ENCODE peak calls at places on chromosomes 3 and 15, in seven cellular contexts. R is GM23338; Y is uterus; H is HCT116; U is caudate nucleus; F is IMR-90; Q is CD4-positive, alpha-beta T cell. D is an unnamed sample.

GRCh38 chr3:118597184-118597583 is 437.5 kb downstream of the IGSF11 start:
- DNase-seq in U (no peak), Q (no peak), Y (no peak), F (no peak), H (no peak), R (no peak), D (no peak)

GRCh38 chr3:179565496-179565895 is 2.8 kb downstream of the ACTL6A start:
- DNase-seq in H (no peak), R (no peak), U (no peak), Q (no peak), F (no peak), Y (no peak), D (no peak)

GRCh38 chr3:98885851-98886250 is 15.6 kb downstream of the DCBLD2 start:
- DNase-seq in Y (no peak), H (no peak), U (no peak), Q (no peak), R (no peak), F (peak; percentile 39), D (no peak)

GRCh38 chr15:59401810-59402569 is 29.3 kb upstream of the MYO1E start:
- DNase-seq in H (no peak), F (no peak), U (no peak), Q (no peak), Y (no peak), R (peak; percentile 40), D (no peak)

GRCh38 chr3:43162573-43163084 is 56.8 kb upstream of the POMGNT2 start:
- DNase-seq in Q (peak; percentile 45), F (no peak), R (peak; percentile 29), Y (no peak), H (no peak), U (no peak), D (no peak)

GRCh38 chr3:8507496-8507895 is 5.9 kb downstream of the LMCD1 start:
- DNase-seq in Y (no peak), F (no peak), R (no peak), H (no peak), Q (no peak), U (no peak), D (no peak)

GRCh38 chr15:59327942-59328341 is 44.7 kb downstream of the MYO1E start:
- DNase-seq in H (no peak), F (no peak), U (no peak), Y (no peak), R (no peak), Q (no peak), D (no peak)

GRCh38 chr3:47163023-47163989 is 607 bp downstream of the SETD2 start:
- DNase-seq in Y (peak; percentile 23), F (peak; percentile 27), U (peak; percentile 44), R (peak; percentile 58), Q (peak; percentile 28), H (no peak), D (no peak)

GRCh38 chr15:99487337-99487730 is 78.5 kb upstream of the MEF2A start:
- DNase-seq in H (no peak), R (no peak), Q (no peak), U (no peak), Y (no peak), F (no peak), D (no peak)

GRCh38 chr3:5634411-5634810 is 446.9 kb downstream of the EDEM1 start:
- DNase-seq in F (no peak), Q (no peak), H (no peak), R (no peak), Y (no peak), U (no peak), D (no peak)

GRCh38 chr3:126028096-126028495 is 55.8 kb downstream of the SLC41A3 start:
- DNase-seq in U (no peak), H (no peak), Y (no peak), F (no peak), R (no peak), Q (no peak), D (no peak)

GRCh38 chr15:56732135-56732880 is 1.0 kb downstream of the ZNF280D start:
- DNase-seq in Q (no peak), U (no peak), R (peak; percentile 35), Y (no peak), F (peak; percentile 61), H (no peak), D (no peak)

GRCh38 chr3:38533285-38533994 is 37.3 kb downstream of the EXOG start:
- DNase-seq in H (no peak), Q (no peak), Y (no peak), F (no peak), R (no peak), U (no peak), D (no peak)

GRCh38 chr15:55221090-55222011 is 24.6 kb upstream of the RSL24D1 start:
- DNase-seq in F (peak; percentile 96), H (no peak), R (peak; percentile 35), U (no peak), Y (peak; percentile 33), Q (no peak), D (peak; percentile 73)

GRCh38 chr15:88651971-88652370 is 13.2 kb downstream of the ISG20 start:
- DNase-seq in F (no peak), U (no peak), Y (peak; percentile 19), H (no peak), R (no peak), Q (no peak), D (no peak)

GRCh38 chr3:14787630-14788029 is 31.1 kb upstream of the FGD5 start:
- DNase-seq in F (no peak), Y (no peak), U (no peak), Q (no peak), H (no peak), R (no peak), D (no peak)

GRCh38 chr3:71173421-71173975 is 410.0 kb downstream of the FOXP1 start:
- DNase-seq in U (no peak), Y (no peak), H (no peak), F (peak; percentile 83), Q (no peak), R (no peak), D (no peak)

GRCh38 chr3:18538463-18538862 is 113.3 kb upstream of the SATB1 start:
- DNase-seq in R (no peak), U (no peak), Y (no peak), F (no peak), Q (no peak), H (no peak), D (no peak)

GRCh38 chr3:4985330-4986174 is 6.3 kb downstream of the BHLHE40 start:
- DNase-seq in R (peak; percentile 28), Y (peak; percentile 59), Q (no peak), F (peak; percentile 76), H (peak; percentile 77), U (no peak), D (no peak)

GRCh38 chr3:56782900-56783299 is 18.8 kb downstream of the ARHGEF3 start:
- DNase-seq in U (no peak), R (no peak), Y (no peak), H (no peak), F (no peak), Q (no peak), D (no peak)

GRCh38 chr15:69976366-69976994 is 121.2 kb downstream of the TLE3 start:
- DNase-seq in Y (no peak), U (no peak), R (peak; percentile 87), Q (peak; percentile 40), F (peak; percentile 41), H (no peak), D (no peak)

GRCh38 chr15:47366884-47367283 is 350.4 kb upstream of the SEMA6D start:
- DNase-seq in U (no peak), Y (no peak), Q (no peak), F (peak; percentile 30), H (no peak), R (no peak), D (no peak)

GRCh38 chr3:142977399-142977728 is 13.9 kb upstream of the PAQR9 start:
- DNase-seq in F (peak; percentile 24), Q (no peak), U (no peak), R (no peak), H (no peak), Y (no peak), D (no peak)

GRCh38 chr15:63022663-63023062 is 19.9 kb upstream of the TPM1 start:
- DNase-seq in F (no peak), Q (no peak), H (no peak), Y (no peak), U (no peak), R (no peak), D (no peak)
- H3K27ac ChIP-seq in F (no peak overlapping the region), Q (no peak overlapping the region), H (no peak overlapping the region), Y (no peak overlapping the region), U (no peak overlapping the region), R (no peak overlapping the region), D (no peak overlapping the region)

DNA sequence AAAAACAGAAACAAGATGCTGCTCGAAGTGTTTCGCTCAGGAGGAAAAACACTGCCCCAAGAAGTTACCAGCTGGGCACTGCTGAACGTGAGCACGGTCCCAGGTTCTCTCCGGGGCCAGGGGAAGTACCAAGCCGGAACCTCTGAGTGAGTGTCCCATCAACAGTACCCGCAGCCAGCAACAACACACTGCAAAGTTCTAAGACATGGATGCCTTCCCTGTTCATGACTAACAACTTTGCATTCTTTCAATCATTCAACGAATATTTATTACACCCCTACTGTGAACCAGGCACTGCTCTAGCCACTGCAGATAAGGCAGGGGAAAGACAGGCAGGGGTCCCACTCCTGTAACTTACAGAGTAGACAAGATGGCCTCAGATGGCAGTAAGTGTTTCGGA is 98.7 kb downstream of the XXYLT1 start:
- DNase-seq in U (no peak), Y (peak; percentile 23), F (peak; percentile 45), Q (no peak), H (no peak), R (no peak), D (no peak)
- H3K27ac ChIP-seq in U (no peak overlapping the region), Y (peak overlapping the region; percentile 56), F (no peak overlapping the region), Q (no peak overlapping the region), H (no peak overlapping the region), R (peak overlapping the region; percentile 4), D (no peak overlapping the region)

GRCh38 chr15:49468440-49468839 is 45.4 kb downstream of the FGF7 start:
- DNase-seq in F (peak; percentile 51), U (no peak), H (no peak), Y (peak; percentile 32), Q (no peak), R (no peak), D (peak; percentile 5)

GRCh38 chr15:49466119-49466518 is 43.1 kb downstream of the FGF7 start:
- DNase-seq in H (no peak), F (no peak), U (no peak), R (no peak), Y (no peak), Q (no peak), D (no peak)

GRCh38 chr15:49471733-49472132 is 48.7 kb downstream of the FGF7 start:
- DNase-seq in R (no peak), F (no peak), U (no peak), Q (no peak), Y (peak; percentile 24), H (no peak), D (no peak)

GRCh38 chr15:49464513-49464912 is 41.5 kb downstream of the FGF7 start:
- DNase-seq in U (no peak), H (no peak), Q (no peak), F (no peak), Y (no peak), R (no peak), D (no peak)

GRCh38 chr15:49467782-49468181 is 44.7 kb downstream of the FGF7 start:
- DNase-seq in H (no peak), U (no peak), Y (no peak), Q (no peak), F (no peak), R (no peak), D (no peak)
- H3K27ac ChIP-seq in H (no peak overlapping the region), U (no peak overlapping the region), Y (peak overlapping the region; percentile 77), Q (no peak overlapping the region), F (no peak overlapping the region), R (no peak overlapping the region), D (no peak overlapping the region)

DNA sequence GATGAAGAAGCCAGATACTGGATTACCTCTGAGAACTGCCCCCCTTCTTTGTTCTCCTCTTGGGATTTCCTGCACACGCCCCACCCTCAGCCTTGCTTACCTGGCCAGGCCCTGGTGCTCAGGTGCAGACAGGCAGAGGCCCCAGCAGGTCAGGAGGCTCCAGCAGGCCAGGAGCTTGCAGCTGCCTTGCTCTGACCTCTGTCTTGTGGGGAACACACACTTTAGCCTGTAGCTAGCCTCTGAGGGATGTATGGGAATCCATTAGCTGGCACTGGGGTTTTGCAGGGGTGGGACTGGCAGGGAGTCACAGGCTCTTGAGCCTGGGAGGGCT is 2.7 kb downstream of the SMAD6 start:
- DNase-seq in U (no peak), H (no peak), Q (no peak), Y (no peak), R (no peak), F (no peak), D (no peak)
- H3K27ac ChIP-seq in U (no peak overlapping the region), H (no peak overlapping the region), Q (no peak overlapping the region), Y (no peak overlapping the region), R (no peak overlapping the region), F (peak overlapping the region; percentile 43), D (no peak overlapping the region)

D was measured in epithelial cell of prostate.